ENCODE peak calls at places on chromosomes 12 and 14, in seven cellular contexts. K, V, Q, Y, J, C and L are unnamed samples.
A peak's percentile ranks its signal among the peaks of the same experiment; 100 is the strongest.

GRCh38 chr14:35335388-35336092 is 43.4 kb downstream of the PSMA6 start:
- DNase-seq in K (peak; percentile 36), V (no peak), Q (peak; percentile 81), Y (peak; percentile 72), J (no peak), C (no peak), L (peak; percentile 45)

GRCh38 chr14:68248481-68249255 is 429.1 kb downstream of the RAD51B start:
- DNase-seq in K (peak; percentile 64), V (peak; percentile 79), Q (peak; percentile 74), Y (peak; percentile 61), J (peak; percentile 31), C (peak; percentile 35), L (peak; percentile 81)

GRCh38 chr12:66044731-66045130 is 85.8 kb downstream of the LLPH start:
- DNase-seq in K (no peak), V (no peak), Q (peak; percentile 40), Y (no peak), J (no peak), C (peak; percentile 38), L (peak; percentile 72)

GRCh38 chr14:103527408-103528157 is 1.4 kb upstream of the TRMT61A start:
- DNase-seq in K (no peak), V (no peak), Q (no peak), Y (no peak), J (no peak), C (peak; percentile 24), L (no peak)

GRCh38 chr14:94291159-94291905 is 1.7 kb downstream of the SERPINA10 start:
- DNase-seq in K (no peak), V (no peak), Q (no peak), Y (no peak), J (no peak), C (no peak), L (no peak)

GRCh38 chr14:68349900-68350323 is 443.0 kb downstream of the ZFP36L1 start:
- DNase-seq in K (no peak), V (no peak), Q (peak; percentile 66), Y (no peak), J (no peak), C (no peak), L (peak; percentile 96)

GRCh38 chr14:53900499-53900898 is 56.1 kb downstream of the BMP4 start:
- DNase-seq in K (no peak), V (no peak), Q (no peak), Y (no peak), J (no peak), C (no peak), L (no peak)

GRCh38 chr14:69879175-69880047 is at the start of gene SMOC1:
- DNase-seq in K (peak; percentile 87), V (peak; percentile 92), Q (peak; percentile 80), Y (peak; percentile 90), J (peak; percentile 16), C (peak; percentile 85), L (peak; percentile 71)

GRCh38 chr12:48977290-48978281 is 536 bp upstream of the WNT1 start:
- DNase-seq in K (peak; percentile 91), V (peak; percentile 82), Q (peak; percentile 77), Y (peak; percentile 74), J (peak; percentile 83), C (peak; percentile 35), L (no peak)

GRCh38 chr12:129049917-129050316 is 196.6 kb downstream of the GLT1D1 start:
- DNase-seq in K (no peak), V (peak; percentile 80), Q (peak; percentile 68), Y (no peak), J (peak; percentile 45), C (no peak), L (no peak)

GRCh38 chr12:106386836-106387555 is 29.4 kb downstream of the POLR3B start:
- DNase-seq in K (no peak), V (no peak), Q (no peak), Y (no peak), J (no peak), C (peak; percentile 76), L (peak; percentile 90)

DNA sequence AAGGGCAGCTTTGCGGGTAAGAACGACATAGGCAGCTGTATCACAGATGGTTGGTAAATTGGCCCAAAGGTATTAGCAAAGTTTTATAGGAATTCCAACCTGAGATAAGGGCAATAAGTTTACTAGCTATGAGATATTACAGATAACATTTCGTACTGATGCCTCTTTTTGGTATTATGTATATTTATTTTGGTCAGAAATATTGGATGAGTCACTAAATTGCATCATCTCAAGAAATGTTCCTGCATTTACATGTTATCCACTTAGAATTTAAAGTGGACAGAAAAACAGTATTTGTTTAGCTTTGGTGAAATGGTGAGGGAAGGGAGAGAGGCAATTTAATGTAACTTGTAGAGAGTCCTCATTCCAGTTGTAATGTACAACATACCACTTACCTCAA is 65.1 kb upstream of the PZP start:
- DNase-seq in K (no peak), V (no peak), Q (no peak), Y (no peak), J (no peak), C (peak; percentile 35), L (peak; percentile 87)
- H3K27ac ChIP-seq in K (no peak overlapping the region), V (no peak overlapping the region), Q (no peak overlapping the region), Y (no peak overlapping the region), J (no peak overlapping the region), C (no peak overlapping the region), L (no peak overlapping the region)

GRCh38 chr14:78107171-78107570 is 63.0 kb upstream of the NRXN3 start:
- DNase-seq in K (no peak), V (no peak), Q (no peak), Y (no peak), J (no peak), C (no peak), L (no peak)
- H3K4me2 ChIP-seq in K (no peak overlapping the region), V (no peak overlapping the region), Q (no peak overlapping the region), Y (no peak overlapping the region), J (no peak overlapping the region), C (no peak overlapping the region), L (no peak overlapping the region)

DNA sequence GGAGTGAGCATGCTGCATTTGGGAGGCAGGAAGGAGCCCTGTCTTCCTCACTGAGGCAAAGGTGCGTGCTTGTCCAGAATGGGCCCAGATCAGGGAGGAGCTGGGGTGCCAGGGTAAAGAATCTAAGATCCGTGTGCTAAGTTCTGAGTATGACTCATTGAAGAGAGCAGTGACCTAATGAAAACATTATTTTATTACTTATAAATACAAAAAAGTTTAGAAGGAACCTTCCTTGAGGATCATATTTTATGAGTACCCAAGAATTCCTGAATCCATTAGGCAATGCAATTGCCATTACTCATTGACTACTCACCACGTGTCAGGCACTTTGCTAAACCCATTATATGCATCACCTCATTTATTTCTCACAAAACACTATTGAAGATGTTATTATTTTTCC is 264.7 kb downstream of the EGLN3 start:
- DNase-seq in K (no peak), V (no peak), Q (no peak), Y (no peak), J (no peak), C (peak; percentile 84), L (peak; percentile 64)
- H3K27ac ChIP-seq in K (peak overlapping the region; percentile 91), V (no peak overlapping the region), Q (no peak overlapping the region), Y (no peak overlapping the region), J (no peak overlapping the region), C (peak overlapping the region; percentile 15), L (no peak overlapping the region)

GRCh38 chr12:15563683-15564082 is 225.5 kb downstream of the EPS8 start:
- DNase-seq in K (no peak), V (no peak), Q (no peak), Y (no peak), J (no peak), C (peak; percentile 56), L (peak; percentile 75)
- H3K4me2 ChIP-seq in K (no peak overlapping the region), V (no peak overlapping the region), Q (no peak overlapping the region), Y (no peak overlapping the region), J (no peak overlapping the region), C (peak overlapping the region; percentile 12), L (peak overlapping the region; percentile 67)